ENCODE peak calls at places on chromosomes 1 and 21, in nine cellular contexts. C, N, Z, A, J, X, T, Y and U are unnamed samples.
A peak's percentile ranks its signal among the peaks of the same experiment; 100 is the strongest.

GRCh38 chr21:32626633-32627196 is 14.5 kb upstream of the CFAP298 start:
- DNase-seq in C (no peak), N (peak; percentile 15), Z (no peak), A (no peak), J (no peak), X (no peak), T (no peak), Y (no peak), U (no peak)

GRCh38 chr1:215878128-215878527 is 311.0 kb downstream of the KCTD3 start:
- DNase-seq in C (no peak), N (no peak), Z (no peak), A (no peak), J (no peak), X (no peak), T (no peak), Y (no peak), U (no peak)

GRCh38 chr1:153586347-153586746 is 20.7 kb upstream of the S100A2 start:
- DNase-seq in C (no peak), N (no peak), Z (no peak), A (no peak), J (no peak), X (no peak), T (no peak), Y (no peak), U (no peak)

GRCh38 chr21:34177919-34178567 is 104.7 kb downstream of the MRPS6 start:
- DNase-seq in C (no peak), N (no peak), Z (no peak), A (no peak), J (no peak), X (no peak), T (no peak), Y (no peak), U (no peak)

GRCh38 chr1:24903955-24904730 is 25.9 kb downstream of the RUNX3 start:
- DNase-seq in C (no peak), N (no peak), Z (no peak), A (no peak), J (no peak), X (peak; percentile 60), T (no peak), Y (no peak), U (no peak)

GRCh38 chr1:116693759-116694482 is 26.4 kb upstream of the IGSF3 start:
- DNase-seq in C (no peak), N (no peak), Z (no peak), A (no peak), J (no peak), X (no peak), T (no peak), Y (no peak), U (peak; percentile 85)

GRCh38 chr1:83970119-83970518 is 28.8 kb downstream of the TTLL7 start:
- DNase-seq in C (no peak), N (no peak), Z (no peak), A (no peak), J (no peak), X (no peak), T (no peak), Y (no peak), U (no peak)

GRCh38 chr1:218643926-218644325 is 298.8 kb downstream of the TGFB2 start:
- DNase-seq in C (no peak), N (no peak), Z (no peak), A (no peak), J (no peak), X (no peak), T (no peak), Y (no peak), U (no peak)

GRCh38 chr1:214551436-214552173 is at the start of gene PTPN14:
- DNase-seq in C (no peak), N (peak; percentile 88), Z (peak; percentile 97), A (peak; percentile 37), J (no peak), X (peak; percentile 89), T (peak; percentile 84), Y (peak; percentile 95), U (peak; percentile 94)

GRCh38 chr21:16193758-16194606 is 464.2 kb downstream of the USP25 start:
- DNase-seq in C (peak; percentile 32), N (peak; percentile 47), Z (peak; percentile 87), A (no peak), J (peak; percentile 82), X (peak; percentile 73), T (no peak), Y (peak; percentile 68), U (peak; percentile 11)
- TF ChIP-seq CTCF in C (peak; percentile 56), N (peak; percentile 34), Z (peak; percentile 59), A (peak; percentile 42), J (peak; percentile 44), X (no peak), T (no peak), Y (peak; percentile 17), U (no peak)

GRCh38 chr1:33696311-33696710 is 167.6 kb upstream of the HMGB4 start:
- DNase-seq in C (no peak), N (no peak), Z (peak; percentile 57), A (no peak), J (no peak), X (no peak), T (no peak), Y (no peak), U (no peak)
- TF ChIP-seq CTCF in C (no peak), N (no peak), Z (no peak), A (no peak), J (no peak), X (no peak), T (no peak), Y (no peak), U (no peak)

GRCh38 chr1:226608699-226609505 is 60.3 kb downstream of the STUM start:
- DNase-seq in C (peak; percentile 58), N (no peak), Z (no peak), A (peak; percentile 97), J (peak; percentile 73), X (no peak), T (no peak), Y (peak; percentile 95), U (peak; percentile 66)
- TF ChIP-seq CTCF in C (peak; percentile 84), N (peak; percentile 72), Z (peak; percentile 80), A (peak; percentile 89), J (peak; percentile 97), X (peak; percentile 84), T (peak; percentile 80), Y (peak; percentile 98), U (peak; percentile 73)

GRCh38 chr1:16442273-16442672 is 1.7 kb downstream of the NECAP2 start:
- DNase-seq in C (no peak), N (no peak), Z (no peak), A (no peak), J (peak; percentile 81), X (no peak), T (no peak), Y (no peak), U (no peak)

GRCh38 chr1:16445052-16445451 is 4.5 kb downstream of the NECAP2 start:
- DNase-seq in C (no peak), N (no peak), Z (no peak), A (no peak), J (no peak), X (no peak), T (no peak), Y (no peak), U (no peak)

GRCh38 chr1:16442941-16443340 is 2.4 kb downstream of the NECAP2 start:
- DNase-seq in C (no peak), N (no peak), Z (no peak), A (no peak), J (peak; percentile 64), X (no peak), T (no peak), Y (no peak), U (no peak)

GRCh38 chr1:16446116-16446515 is 5.6 kb downstream of the NECAP2 start:
- DNase-seq in C (no peak), N (no peak), Z (no peak), A (no peak), J (no peak), X (no peak), T (no peak), Y (no peak), U (no peak)

GRCh38 chr1:16443975-16444745 is 3.6 kb downstream of the NECAP2 start:
- DNase-seq in C (no peak), N (no peak), Z (no peak), A (no peak), J (peak; percentile 80), X (no peak), T (no peak), Y (no peak), U (no peak)
- TF ChIP-seq CTCF in C (no peak), N (no peak), Z (no peak), A (no peak), J (no peak), X (no peak), T (no peak), Y (no peak), U (no peak)